ENCODE peak calls at places on chromosome 12, in eight cellular contexts. E is fibroblast of pulmonary artery; C is PC-3; A is foreskin keratinocyte; Q is WTC11; D is activated CD8-positive, alpha-beta memory T cell treated with anti-CD3 and anti-CD28 coated beads, Interleukin-2, amount 50 U/mL, for 48 hours; Y is IMR-90; V is activated CD4-positive, alpha-beta T cell treated with anti-CD3 and anti-CD28 coated beads, Interleukin-2, amount 50 U/mL, for 4 hours. N is an unnamed sample.

GRCh38 chr12:58781609-58782008 is 138.7 kb downstream of the LRIG3 start:
- DNase-seq in E (no peak), C (no peak), A (no peak), Q (no peak), D (no peak), Y (no peak), V (no peak), N (no peak)

GRCh38 chr12:27901959-27902358 is 70.6 kb downstream of the PTHLH start:
- DNase-seq in E (peak; percentile 28), C (no peak), A (no peak), Q (no peak), D (no peak), Y (peak; percentile 44), V (no peak), N (no peak)

GRCh38 chr12:116420476-116420875 is 138.7 kb upstream of the MAP1LC3B2 start:
- DNase-seq in E (no peak), C (no peak), A (no peak), Q (no peak), D (no peak), Y (no peak), V (no peak), N (no peak)

GRCh38 chr12:131014343-131014742 is 60.6 kb downstream of the ADGRD1 start:
- DNase-seq in E (no peak), C (no peak), A (no peak), Q (no peak), D (no peak), Y (no peak), V (no peak), N (no peak)

GRCh38 chr12:120227233-120228040 is 26.5 kb upstream of the RPLP0 start:
- DNase-seq in E (no peak), C (no peak), A (no peak), Q (no peak), D (no peak), Y (no peak), V (no peak), N (no peak)

GRCh38 chr12:56581418-56582145 is 48.5 kb downstream of the BAZ2A start:
- DNase-seq in E (peak; percentile 49), C (peak; percentile 78), A (peak; percentile 87), Q (no peak), D (no peak), Y (peak; percentile 69), V (no peak), N (no peak)

GRCh38 chr12:71786840-71787239 is 32.2 kb downstream of the RAB21 start:
- DNase-seq in E (no peak), C (no peak), A (no peak), Q (no peak), D (no peak), Y (no peak), V (no peak), N (no peak)

GRCh38 chr12:40970320-40970907 is 217.7 kb upstream of the PDZRN4 start:
- DNase-seq in E (no peak), C (peak; percentile 61), A (no peak), Q (no peak), D (no peak), Y (no peak), V (no peak), N (no peak)

GRCh38 chr12:685388-685787 is 22.1 kb upstream of the NINJ2 start:
- DNase-seq in E (peak; percentile 68), C (no peak), A (peak; percentile 78), Q (no peak), D (peak; percentile 71), Y (peak; percentile 28), V (peak; percentile 74), N (peak; percentile 48)

GRCh38 chr12:32217354-32218310 is 111.0 kb downstream of the BICD1 start:
- DNase-seq in E (peak; percentile 63), C (peak; percentile 24), A (peak; percentile 76), Q (no peak), D (no peak), Y (peak; percentile 85), V (no peak), N (no peak)

GRCh38 chr12:94674835-94675234 is 24.5 kb upstream of the TMCC3 start:
- DNase-seq in E (no peak), C (no peak), A (no peak), Q (no peak), D (no peak), Y (no peak), V (no peak), N (no peak)

GRCh38 chr12:21827135-21827534 is 52.6 kb upstream of the KCNJ8 start:
- DNase-seq in E (no peak), C (no peak), A (no peak), Q (no peak), D (no peak), Y (no peak), V (no peak), N (no peak)

GRCh38 chr12:19144985-19145384 is 15.5 kb downstream of the PLEKHA5 start:
- DNase-seq in E (no peak), C (no peak), A (no peak), Q (no peak), D (no peak), Y (no peak), V (no peak), N (no peak)

GRCh38 chr12:124036117-124037109 is 63.4 kb downstream of the ZNF664 start:
- DNase-seq in E (peak; percentile 65), C (peak; percentile 70), A (no peak), Q (no peak), D (peak; percentile 63), Y (peak; percentile 44), V (peak; percentile 29), N (no peak)

GRCh38 chr12:124381454-124382207 is 86.7 kb downstream of the RFLNA start:
- DNase-seq in E (peak; percentile 90), C (peak; percentile 91), A (no peak), Q (no peak), D (no peak), Y (peak; percentile 59), V (no peak), N (no peak)

GRCh38 chr12:28866715-28867503 is 282.2 kb upstream of the FAR2 start:
- DNase-seq in E (peak; percentile 23), C (no peak), A (no peak), Q (no peak), D (no peak), Y (no peak), V (no peak), N (no peak)

GRCh38 chr12:78375461-78375860 is 489.1 kb upstream of the SYT1 start:
- DNase-seq in E (no peak), C (no peak), A (no peak), Q (no peak), D (no peak), Y (no peak), V (no peak), N (no peak)

GRCh38 chr12:124625867-124626675 is 58.7 kb upstream of the NCOR2 start:
- DNase-seq in E (peak; percentile 81), C (peak; percentile 71), A (no peak), Q (no peak), D (no peak), Y (peak; percentile 53), V (no peak), N (no peak)

GRCh38 chr12:1391722-1392121 is 202.7 kb downstream of the FBXL14 start:
- DNase-seq in E (no peak), C (no peak), A (no peak), Q (peak; percentile 40), D (no peak), Y (no peak), V (no peak), N (no peak)

GRCh38 chr12:109706747-109707469 is 6.7 kb upstream of the FAM222A start:
- DNase-seq in E (no peak), C (no peak), A (no peak), Q (no peak), D (no peak), Y (no peak), V (no peak), N (no peak)

GRCh38 chr12:121839106-121839992 is 19.3 kb downstream of the HPD start:
- DNase-seq in E (peak; percentile 99), C (peak; percentile 100), A (peak; percentile 78), Q (peak; percentile 100), D (peak; percentile 100), Y (peak; percentile 96), V (peak; percentile 100), N (peak; percentile 100)

GRCh38 chr12:48280572-48280971 is 70.1 kb downstream of the ZNF641 start:
- DNase-seq in E (no peak), C (no peak), A (no peak), Q (no peak), D (no peak), Y (no peak), V (no peak), N (no peak)

GRCh38 chr12:95248604-95249355 is 31.2 kb downstream of the VEZT start:
- DNase-seq in E (peak; percentile 43), C (no peak), A (no peak), Q (no peak), D (no peak), Y (peak; percentile 41), V (no peak), N (no peak)

GRCh38 chr12:128801879-128802391 is 21.8 kb downstream of the SLC15A4 start:
- DNase-seq in E (peak; percentile 57), C (peak; percentile 70), A (no peak), Q (no peak), D (no peak), Y (peak; percentile 78), V (no peak), N (no peak)